ENCODE peak calls at places on chromosome 16, in seven cellular contexts. F, A, R, I, S, M and Q are unnamed samples.

GRCh38 chr16:80931985-80932720 is 74.5 kb downstream of the CMC2 start:
- DNase-seq in R (peak; percentile 82), I (peak; percentile 49), M (peak; percentile 62), S (peak; percentile 23), F (peak; percentile 64), A (peak; percentile 69), Q (no peak)

GRCh38 chr16:80063028-80063767 is 462.7 kb upstream of the MAF start:
- DNase-seq in R (no peak), S (no peak), M (no peak), I (no peak), F (no peak), A (no peak), Q (no peak)

GRCh38 chr16:30853758-30854157 is 40.1 kb downstream of the BCL7C start:
- DNase-seq in A (no peak), R (no peak), I (no peak), S (no peak), M (no peak), F (no peak), Q (peak; percentile 73)

GRCh38 chr16:85460983-85461813 is 151.9 kb upstream of the GSE1 start:
- DNase-seq in F (peak; percentile 28), I (no peak), S (peak; percentile 86), R (no peak), M (no peak), A (peak; percentile 73), Q (peak; percentile 40)

GRCh38 chr16:3458852-3459361 is 15.4 kb downstream of the NAA60 start:
- DNase-seq in I (no peak), R (no peak), S (no peak), A (no peak), M (peak; percentile 14), F (no peak), Q (peak; percentile 17)

GRCh38 chr16:88807626-88808453 is 3.9 kb downstream of the APRT start:
- DNase-seq in S (no peak), A (no peak), F (no peak), M (no peak), R (no peak), I (no peak), Q (no peak)

GRCh38 chr16:30368792-30369090 is 1.6 kb downstream of the TBC1D10B start:
- DNase-seq in M (no peak), R (no peak), I (no peak), S (no peak), F (no peak), A (no peak), Q (no peak)

GRCh38 chr16:22659933-22660332 is 149.2 kb downstream of the NPIPB5 start:
- DNase-seq in I (no peak), M (no peak), A (no peak), R (no peak), F (no peak), S (no peak), Q (no peak)

GRCh38 chr16:88767546-88767945 is 17.5 kb downstream of the PIEZO1 start:
- DNase-seq in A (no peak), F (no peak), S (no peak), I (no peak), R (no peak), M (no peak), Q (no peak)

GRCh38 chr16:70433456-70434103 is 5.3 kb downstream of the ST3GAL2 start:
- DNase-seq in R (peak; percentile 54), S (peak; percentile 70), M (no peak), F (peak; percentile 68), I (no peak), A (peak; percentile 40), Q (no peak)

GRCh38 chr16:68782198-68783174 is 45.4 kb downstream of the CDH1 start:
- DNase-seq in A (no peak), S (no peak), M (no peak), F (no peak), R (no peak), I (no peak), Q (no peak)

GRCh38 chr16:85557083-85557975 is 55.8 kb upstream of the GSE1 start:
- DNase-seq in A (no peak), M (no peak), R (no peak), S (no peak), I (no peak), F (no peak), Q (peak; percentile 27)

GRCh38 chr16:81531415-81531814 is 86.8 kb downstream of the CMIP start:
- DNase-seq in F (no peak), R (no peak), I (peak; percentile 64), S (no peak), M (no peak), A (no peak), Q (peak; percentile 100)

DNA sequence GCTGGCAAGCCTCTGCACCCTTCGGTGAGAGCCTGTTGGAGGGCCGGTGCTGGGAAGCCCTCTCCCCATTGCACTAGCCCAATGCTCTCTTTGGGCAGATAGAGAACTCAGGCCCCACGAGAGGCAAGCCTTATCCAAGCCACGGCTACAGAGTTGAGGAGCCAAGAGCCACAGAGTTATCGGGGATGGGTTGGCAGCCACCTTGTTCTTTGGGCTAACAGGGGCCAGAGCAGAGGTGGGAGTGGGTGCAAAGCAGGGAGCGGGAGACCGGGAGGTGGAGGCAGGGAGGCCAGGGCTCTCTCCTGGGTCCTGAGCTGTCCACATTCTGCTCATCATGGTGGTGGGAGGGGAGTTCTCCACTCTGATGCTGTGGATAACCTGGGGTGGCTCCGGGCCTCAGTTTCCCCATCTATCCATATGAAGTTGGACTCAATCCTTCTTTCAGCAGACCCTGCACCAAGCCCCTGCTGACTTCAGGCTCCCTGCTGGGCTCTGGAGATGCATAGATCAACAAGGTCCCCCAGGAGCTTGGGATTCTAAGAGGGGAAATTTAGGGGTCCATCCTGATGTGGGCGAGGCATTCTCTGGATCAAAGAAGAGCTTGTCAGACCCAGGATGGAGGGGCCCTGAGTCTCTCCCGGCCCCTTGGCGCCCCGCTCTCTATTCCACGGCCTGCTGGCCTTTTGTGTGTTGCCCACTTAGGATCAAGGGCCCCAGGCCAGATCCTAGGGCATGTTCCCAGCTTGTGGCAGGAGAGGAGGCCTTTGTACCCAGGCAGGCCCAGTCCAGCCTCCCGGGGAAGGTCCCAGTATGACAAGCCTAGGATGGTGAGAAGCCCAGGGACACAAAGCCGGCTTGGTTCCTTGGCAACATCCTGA is 557 bp upstream of the CX3CL1 start:
- DNase-seq in F (no peak), M (no peak), R (no peak), S (no peak), A (no peak), I (peak; percentile 30), Q (no peak)
- H3K4me3 ChIP-seq in F (no peak overlapping the region), M (no peak overlapping the region), R (peak overlapping the region; percentile 83), S (peak overlapping the region; percentile 81), A (peak overlapping the region; percentile 38), I (peak overlapping the region; percentile 62), Q (no peak overlapping the region)

DNA sequence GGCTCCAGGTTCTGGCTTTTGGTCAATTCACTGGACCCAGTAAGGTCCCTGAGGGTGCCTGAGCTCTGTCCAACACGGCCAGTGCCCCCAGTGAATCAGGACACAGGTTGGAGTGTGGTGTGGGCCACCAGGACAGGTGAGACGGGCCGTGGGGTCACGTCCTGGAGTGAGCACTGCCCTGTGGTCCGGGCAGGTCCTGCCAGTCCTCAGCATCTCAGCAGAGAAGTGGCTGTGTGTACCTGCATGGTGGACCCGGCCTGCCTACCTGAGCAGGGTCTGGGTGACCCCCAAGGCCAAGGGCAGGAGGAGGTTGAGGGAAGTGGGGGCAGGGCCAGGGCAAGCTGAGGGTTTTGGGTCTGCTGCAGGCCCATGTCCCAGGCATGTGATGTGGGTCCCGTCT is 1.9 kb upstream of the GNG13 start:
- DNase-seq in A (no peak), I (no peak), F (no peak), S (no peak), R (no peak), M (no peak), Q (no peak)
- H3K27me3 ChIP-seq in A (peaks cover 9% of the 10 kb centered on the region), I (peaks cover 32% of the 10 kb centered on the region), F (peaks cover 19% of the 10 kb centered on the region), S (peaks cover 64% of the 10 kb centered on the region), R (peaks cover 44% of the 10 kb centered on the region), M (peaks cover 39% of the 10 kb centered on the region), Q (peaks cover 16% of the 10 kb centered on the region)

GRCh38 chr16:27973678-27974077 is 89.8 kb downstream of the GSG1L start:
- DNase-seq in R (no peak), M (no peak), A (no peak), F (no peak), S (peak; percentile 15), I (no peak), Q (no peak)
- TF ChIP-seq CTCF in R (no peak), M (no peak), A (no peak), F (no peak), S (peak; percentile 23), I (no peak), Q (no peak)

GRCh38 chr16:1380195-1380594 is 28.5 kb downstream of the GNPTG start:
- DNase-seq in A (no peak), F (no peak), R (no peak), I (no peak), M (no peak), S (no peak), Q (no peak)
- H3K4me3 ChIP-seq in A (no peak overlapping the region), F (no peak overlapping the region), R (no peak overlapping the region), I (no peak overlapping the region), M (peak overlapping the region; percentile 44), S (peak overlapping the region; percentile 58), Q (no peak overlapping the region)

DNA sequence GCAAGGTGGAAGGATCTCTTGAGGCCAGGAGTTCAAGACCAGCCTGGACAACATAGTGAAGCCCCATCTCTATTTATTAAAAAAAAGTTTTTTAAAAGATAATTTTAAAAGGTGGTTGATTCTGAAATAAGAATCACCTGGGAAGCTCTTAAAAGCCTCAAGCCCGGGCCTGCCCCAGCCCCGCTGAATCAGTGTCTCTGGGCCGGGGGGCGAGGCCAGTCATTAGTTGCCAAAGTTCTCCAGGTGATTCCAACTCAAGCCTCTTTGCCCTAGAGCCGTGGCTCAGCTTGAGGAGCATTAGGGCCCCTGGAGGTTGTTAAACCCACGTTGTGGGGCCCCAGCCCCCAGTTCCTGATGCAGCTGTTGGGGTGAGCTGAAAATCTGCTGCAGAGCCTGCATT is 24.6 kb downstream of the JPH3 start:
- DNase-seq in S (no peak), I (no peak), R (no peak), A (no peak), F (no peak), M (no peak), Q (peak; percentile 43)
- H3K27me3 ChIP-seq in S (peaks cover 21% of the 10 kb centered on the region), I (peaks cover 4% of the 10 kb centered on the region), R (peaks cover 12% of the 10 kb centered on the region), A (no peaks in the 10 kb centered on the region), F (peaks cover 15% of the 10 kb centered on the region), M (no peaks in the 10 kb centered on the region), Q (peaks cover 1% of the 10 kb centered on the region)

GRCh38 chr16:58339452-58339938 is 44.7 kb upstream of the PRSS54 start:
- DNase-seq in I (no peak), A (no peak), F (peak; percentile 12), S (peak; percentile 34), M (peak; percentile 44), R (no peak), Q (peak; percentile 22)
- TF ChIP-seq CTCF in I (no peak), A (no peak), F (peak; percentile 38), S (peak; percentile 50), M (peak; percentile 44), R (peak; percentile 59), Q (no peak)

GRCh38 chr16:72428611-72429376 is 256.8 kb upstream of the PMFBP1 start:
- DNase-seq in M (no peak), F (no peak), S (no peak), A (no peak), I (no peak), R (no peak), Q (no peak)

GRCh38 chr16:72437891-72438290 is 265.9 kb upstream of the PMFBP1 start:
- DNase-seq in F (no peak), I (no peak), R (no peak), S (no peak), M (no peak), A (no peak), Q (no peak)

GRCh38 chr16:72429566-72430160 is 257.7 kb upstream of the PMFBP1 start:
- DNase-seq in S (no peak), M (no peak), A (no peak), I (no peak), F (no peak), R (no peak), Q (no peak)

GRCh38 chr16:72434159-72434558 is 262.2 kb upstream of the PMFBP1 start:
- DNase-seq in M (no peak), F (peak; percentile 49), R (no peak), S (no peak), I (no peak), A (no peak), Q (peak; percentile 8)
- H3K4me3 ChIP-seq in M (no peak overlapping the region), F (no peak overlapping the region), R (no peak overlapping the region), S (no peak overlapping the region), I (no peak overlapping the region), A (no peak overlapping the region), Q (no peak overlapping the region)